ENCODE peak calls at places on chromosomes 7 and 10, in five cellular contexts. A, G, U, B and Z are unnamed samples.

GRCh38 chr7:106865130-106866115 is at the start of gene PIK3CG:
- DNase-seq in A (no peak), B (peak; percentile 65), U (no peak), G (peak; percentile 41), Z (no peak)

GRCh38 chr7:105664816-105665525 is 83.7 kb upstream of the EFCAB10 start:
- DNase-seq in U (peak; percentile 89), A (peak; percentile 76), B (peak; percentile 93), G (no peak), Z (peak; percentile 55)

GRCh38 chr10:102152545-102152890 is 329 bp downstream of the NOLC1 start:
- DNase-seq in G (no peak), B (no peak), U (no peak), A (no peak), Z (no peak)

GRCh38 chr7:159280008-159280407 is 135.3 kb upstream of the VIPR2 start:
- DNase-seq in B (no peak), G (no peak), U (no peak), A (no peak), Z (no peak)

GRCh38 chr10:114261116-114261515 is 22.1 kb downstream of the VWA2 start:
- DNase-seq in G (no peak), B (no peak), A (no peak), U (no peak), Z (no peak)

GRCh38 chr10:132938472-132939329 is 3.7 kb downstream of the CFAP46 start:
- DNase-seq in B (peak; percentile 35), U (peak; percentile 29), A (peak; percentile 81), G (no peak), Z (no peak)

GRCh38 chr10:127943336-127943910 is 36.5 kb downstream of the PTPRE start:
- DNase-seq in G (no peak), B (no peak), A (no peak), U (no peak), Z (no peak)

GRCh38 chr7:24283900-24284698 is at the start of gene NPY:
- DNase-seq in B (no peak), A (peak; percentile 68), G (no peak), U (no peak), Z (no peak)

GRCh38 chr10:87642988-87643387 is 16.7 kb upstream of the PAPSS2 start:
- DNase-seq in B (no peak), U (no peak), G (no peak), A (no peak), Z (no peak)

GRCh38 chr7:104156842-104157277 is 51.0 kb downstream of the ORC5 start:
- DNase-seq in B (peak; percentile 58), G (no peak), A (peak; percentile 65), U (peak; percentile 45), Z (peak; percentile 5)

GRCh38 chr10:634256-634655 is 55.2 kb downstream of the DIP2C start:
- DNase-seq in U (no peak), G (no peak), B (no peak), A (no peak), Z (no peak)

GRCh38 chr7:141700848-141701371 is 1.1 kb downstream of the DENND11 start:
- DNase-seq in G (no peak), U (no peak), B (no peak), A (peak; percentile 65), Z (no peak)

GRCh38 chr10:101122270-101123084 is 8.6 kb upstream of the TLX1 start:
- DNase-seq in B (no peak), U (no peak), A (no peak), G (no peak), Z (no peak)

GRCh38 chr7:134741901-134742635 is 37.4 kb upstream of the CALD1 start:
- DNase-seq in G (no peak), A (peak; percentile 85), B (no peak), U (no peak), Z (no peak)

GRCh38 chr10:130338588-130339070 is 202.4 kb downstream of the GLRX3 start:
- DNase-seq in U (no peak), G (no peak), B (no peak), A (no peak), Z (no peak)

GRCh38 chr10:130339091-130339490 is 202.9 kb downstream of the GLRX3 start:
- DNase-seq in B (no peak), U (no peak), A (no peak), G (no peak), Z (no peak)

GRCh38 chr10:130340816-130341215 is 204.6 kb downstream of the GLRX3 start:
- DNase-seq in G (no peak), B (no peak), U (no peak), A (no peak), Z (no peak)

GRCh38 chr10:130339911-130340310 is 203.7 kb downstream of the GLRX3 start:
- DNase-seq in G (no peak), A (no peak), U (no peak), B (no peak), Z (no peak)

GRCh38 chr10:130341325-130341724 is 205.1 kb downstream of the GLRX3 start:
- DNase-seq in G (no peak), B (peak; percentile 40), A (no peak), U (no peak), Z (no peak)
- TF ChIP-seq JUNB in G (no peak), B (no peak), A (no peak), U (no peak), Z (no peak)

GRCh38 chr10:49377256-49377655 is 18.6 kb downstream of the DRGX start:
- DNase-seq in B (no peak), U (no peak), G (no peak), A (no peak), Z (no peak)
- TF ChIP-seq JUNB in B (no peak), U (no peak), G (no peak), A (no peak), Z (no peak)

GRCh38 chr7:3754488-3755365 is 453.7 kb downstream of the SDK1 start:
- DNase-seq in A (peak; percentile 39), U (no peak), B (no peak), G (no peak), Z (no peak)
- TF ChIP-seq JUNB in A (no peak), U (no peak), B (no peak), G (no peak), Z (no peak)

GRCh38 chr7:112144284-112145059 is 61.7 kb downstream of the DOCK4 start:
- DNase-seq in B (no peak), A (no peak), U (no peak), G (no peak), Z (no peak)

GRCh38 chr7:112149734-112150133 is 56.5 kb downstream of the DOCK4 start:
- DNase-seq in G (no peak), B (no peak), U (no peak), A (no peak), Z (no peak)

GRCh38 chr7:112152186-112152585 is 54.0 kb downstream of the DOCK4 start:
- DNase-seq in U (no peak), B (no peak), G (no peak), A (no peak), Z (no peak)

GRCh38 chr7:112150823-112151641 is 55.2 kb downstream of the DOCK4 start:
- DNase-seq in U (no peak), B (no peak), A (no peak), G (no peak), Z (no peak)

DNA sequence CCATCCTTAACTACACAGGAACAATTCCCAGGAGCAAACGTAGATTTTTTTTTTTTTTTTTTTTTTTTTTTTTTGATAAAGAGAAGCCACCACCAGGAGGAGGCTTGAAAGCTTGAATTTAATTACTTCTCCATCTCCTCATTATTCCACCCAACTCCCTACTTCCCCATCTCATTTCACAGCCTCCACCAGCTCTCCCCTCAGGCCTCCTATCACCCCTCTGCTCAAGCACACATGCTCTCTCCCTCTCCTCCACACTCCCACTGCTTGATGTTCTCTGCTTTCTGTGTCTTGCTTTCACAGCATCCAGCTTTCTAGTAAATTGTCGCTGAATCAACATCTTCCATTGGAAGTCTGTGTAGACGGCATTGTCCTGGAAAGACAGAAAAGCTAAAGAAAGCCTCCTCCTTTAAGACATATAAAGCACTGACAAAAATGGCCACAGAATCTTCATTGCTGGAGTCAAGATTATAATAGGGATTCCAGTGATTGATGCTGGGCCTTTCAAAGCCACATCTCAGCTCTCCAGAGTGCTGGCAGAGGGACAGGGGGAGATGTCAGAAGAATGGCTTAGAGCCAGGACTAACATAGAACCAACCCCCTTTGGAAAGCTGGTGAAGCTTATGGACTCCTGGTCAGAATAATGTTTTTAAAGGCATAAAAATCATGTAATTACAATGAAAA is 58.3 kb downstream of the DOCK4 start:
- DNase-seq in A (peak; percentile 17), G (no peak), U (no peak), B (no peak), Z (no peak)
- TF ChIP-seq JUNB in A (no peak), G (no peak), U (no peak), B (no peak), Z (no peak)

GRCh38 chr7:21851445-21852043 is 94.2 kb downstream of the CDCA7L start:
- DNase-seq in U (no peak), G (no peak), A (no peak), B (no peak), Z (no peak)

GRCh38 chr7:21844742-21845141 is 101.0 kb downstream of the CDCA7L start:
- DNase-seq in U (no peak), A (no peak), B (no peak), G (no peak), Z (no peak)

GRCh38 chr7:21850531-21851285 is 95.0 kb downstream of the CDCA7L start:
- DNase-seq in B (no peak), U (no peak), G (no peak), A (no peak), Z (no peak)
- TF ChIP-seq JUNB in B (no peak), U (no peak), G (no peak), A (no peak), Z (no peak)